ENCODE peak calls at places on chromosomes 6 and 20, in nine cellular contexts. F is GM23338, N is breast epithelium, E is upper lobe of left lung, T is stomach, A is sigmoid colon, K is spleen, U is K562, I is transverse colon. S is an unnamed sample. For H3K4me1, the result is how much of the 10 kb centered on the place peaks cover.

GRCh38 chr6:15365273-15365687 is 119.4 kb downstream of the JARID2 start:
- DNase-seq in I (peak), K (peak), T (peak), E (no peak), U (peak), N (peak), F (peak), A (peak), S (peak)

GRCh38 chr6:33856655-33857054 is 52.9 kb upstream of the MLN start:
- DNase-seq in T (peak), U (no peak), F (no peak), N (no peak), E (no peak), I (peak), K (peak), A (no peak), S (no peak)

GRCh38 chr6:31738048-31738979 is 1.5 kb upstream of the MSH5 start:
- DNase-seq in N (peak), F (peak), A (no peak), I (peak), E (no peak), K (peak), T (peak), U (peak), S (no peak)

GRCh38 chr6:164184410-164184809 is 769.9 kb downstream of the QKI start:
- DNase-seq in E (no peak), F (no peak), N (no peak), K (no peak), A (no peak), I (no peak), T (no peak), U (no peak), S (peak)

GRCh38 chr20:25136643-25137559 is 55.0 kb upstream of the VSX1 start:
- DNase-seq in N (peak), K (no peak), E (peak), U (no peak), A (peak), T (no peak), F (no peak), I (peak), S (no peak)

GRCh38 chr6:112184996-112185395 is 69.4 kb downstream of the LAMA4 start:
- DNase-seq in E (no peak), N (no peak), I (no peak), T (no peak), F (no peak), U (no peak), K (no peak), A (no peak), S (no peak)

GRCh38 chr6:90256698-90257485 is 39.8 kb downstream of the BACH2 start:
- DNase-seq in I (no peak), F (no peak), A (no peak), T (no peak), K (no peak), N (no peak), E (no peak), U (no peak), S (no peak)

GRCh38 chr6:93580441-93580840 is 161.1 kb upstream of the EPHA7 start:
- DNase-seq in E (no peak), F (peak), K (no peak), N (no peak), U (no peak), I (no peak), T (no peak), A (no peak), S (no peak)

GRCh38 chr6:158285321-158285960 is 26.8 kb upstream of the TULP4 start:
- DNase-seq in T (no peak), N (no peak), A (no peak), K (no peak), U (no peak), F (no peak), I (no peak), E (no peak), S (no peak)

GRCh38 chr6:166375013-166375412 is 7.7 kb downstream of the MPC1 start:
- DNase-seq in F (no peak), K (no peak), I (no peak), U (no peak), A (no peak), N (no peak), T (no peak), E (no peak), S (no peak)

GRCh38 chr6:132598473-132598872 is 8.9 kb upstream of the TAAR5 start:
- DNase-seq in E (no peak), I (no peak), N (no peak), U (peak), A (no peak), F (peak), K (no peak), T (no peak), S (no peak)

GRCh38 chr6:51505451-51505850 is 582.0 kb downstream of the PKHD1 start:
- DNase-seq in T (no peak), E (no peak), F (no peak), N (no peak), K (no peak), U (no peak), I (no peak), A (no peak), S (no peak)

DNA sequence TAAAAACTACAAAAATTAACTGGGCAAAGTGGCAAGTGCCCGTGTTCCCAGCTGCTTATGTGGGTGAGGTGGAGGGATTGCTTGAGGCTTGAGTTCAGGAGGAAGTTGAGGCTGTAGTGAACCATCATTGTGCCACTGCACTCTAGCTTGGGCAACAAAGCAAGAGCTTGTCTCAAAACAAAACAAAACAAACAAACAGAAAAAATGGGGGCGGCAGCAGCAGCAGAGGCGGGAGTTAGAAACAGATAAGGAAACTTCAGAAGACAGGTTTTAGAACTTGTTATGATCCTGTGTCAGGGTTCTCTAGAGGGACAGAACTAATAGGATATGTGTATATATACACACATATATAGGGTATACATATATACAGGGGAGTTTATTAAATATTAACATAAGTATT is 49.0 kb downstream of the SCAF8 start:
- DNase-seq in U (no peak), F (no peak), T (no peak), K (no peak), A (no peak), N (no peak), I (no peak), E (no peak), S (no peak)
- TF ChIP-seq POLR2AphosphoS5 in U (no peak), F (no peak), T (no peak), K (no peak), A (no peak), N (no peak), I (no peak), E (no peak), S (no peak)

GRCh38 chr6:84002226-84002625 is 31.3 kb upstream of the MRAP2 start:
- DNase-seq in F (no peak), T (no peak), A (no peak), E (no peak), K (no peak), I (no peak), N (no peak), U (no peak), S (no peak)
- H3K4me1 ChIP-seq in F (under half), T (under half), A (under half), E (under half), K (under half), I (under half), N (under half), U (under half), S (under half)

GRCh38 chr20:45229264-45230056 is 8.3 kb downstream of the SEMG2 start:
- DNase-seq in I (peak), U (peak), K (peak), N (no peak), E (peak), A (no peak), F (peak), T (peak), S (no peak)
- TF ChIP-seq CTCF in I (peak), U (peak), K (peak), N (no peak), E (peak), A (peak), F (peak), T (no peak), S (no peak)

DNA sequence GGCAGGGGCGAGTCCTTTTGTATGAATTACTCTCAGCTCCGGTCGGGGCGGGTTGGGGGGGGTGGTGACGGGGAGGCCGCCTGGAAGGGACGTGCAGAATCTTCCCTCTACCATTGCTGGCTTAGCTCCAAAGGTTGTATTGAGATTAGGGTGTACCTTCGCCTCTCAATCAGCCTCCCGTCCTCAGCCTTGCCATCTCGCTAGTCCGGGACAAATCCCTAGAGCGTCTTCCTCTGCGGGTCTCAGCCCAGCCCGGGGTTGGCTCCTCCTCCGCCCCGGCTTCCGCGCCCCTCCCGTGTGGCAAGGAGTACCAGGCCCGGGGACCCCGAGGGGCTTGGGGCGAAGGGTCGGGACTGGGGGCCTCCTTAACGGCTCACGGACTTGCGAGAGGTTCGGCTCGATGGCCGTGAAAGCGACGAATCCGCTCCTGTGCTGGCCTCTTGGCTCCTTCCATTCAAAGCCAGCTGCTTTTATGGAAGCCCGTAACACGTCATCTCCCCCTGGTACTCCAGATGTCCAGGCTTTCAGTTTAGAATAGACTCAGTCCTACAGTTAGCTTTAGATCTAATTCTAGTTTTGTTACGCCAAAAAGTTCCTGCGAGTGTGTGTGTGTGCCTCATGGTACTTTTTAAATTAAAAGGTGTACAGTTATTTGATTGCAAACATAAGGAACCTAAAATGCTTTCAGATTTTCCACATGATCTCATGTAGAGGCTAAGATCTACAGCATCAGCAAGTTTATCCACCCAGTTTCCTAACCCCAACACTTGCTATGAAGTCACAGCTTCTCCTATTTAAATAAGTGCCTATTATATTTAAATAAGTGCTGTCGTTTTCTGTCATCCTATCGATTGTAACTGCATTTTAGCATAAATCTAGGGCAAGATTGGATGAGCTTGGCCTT is 771 bp upstream of the EEF1A1 start:
- DNase-seq in F (peak), A (peak), U (peak), K (peak), E (peak), T (no peak), I (no peak), N (no peak), S (no peak)
- TF ChIP-seq POLR2AphosphoS5 in F (no peak), A (peak), U (peak), K (no peak), E (peak), T (no peak), I (peak), N (peak), S (no peak)

GRCh38 chr6:7237653-7238190 is 75.3 kb downstream of the SSR1 start:
- DNase-seq in T (no peak), N (no peak), A (no peak), K (no peak), I (no peak), F (no peak), U (no peak), E (no peak), S (no peak)
- H3K4me1 ChIP-seq in T (half or more), N (under half), A (under half), K (under half), I (under half), F (under half), U (under half), E (under half), S (under half)

GRCh38 chr6:131063028-131063763 is at the start of gene EPB41L2:
- DNase-seq in N (peak), T (peak), U (peak), F (peak), A (peak), K (peak), E (peak), I (peak), S (peak)
- TF ChIP-seq CTCF in N (peak), T (no peak), U (peak), F (no peak), A (peak), K (peak), E (peak), I (peak), S (no peak)

DNA sequence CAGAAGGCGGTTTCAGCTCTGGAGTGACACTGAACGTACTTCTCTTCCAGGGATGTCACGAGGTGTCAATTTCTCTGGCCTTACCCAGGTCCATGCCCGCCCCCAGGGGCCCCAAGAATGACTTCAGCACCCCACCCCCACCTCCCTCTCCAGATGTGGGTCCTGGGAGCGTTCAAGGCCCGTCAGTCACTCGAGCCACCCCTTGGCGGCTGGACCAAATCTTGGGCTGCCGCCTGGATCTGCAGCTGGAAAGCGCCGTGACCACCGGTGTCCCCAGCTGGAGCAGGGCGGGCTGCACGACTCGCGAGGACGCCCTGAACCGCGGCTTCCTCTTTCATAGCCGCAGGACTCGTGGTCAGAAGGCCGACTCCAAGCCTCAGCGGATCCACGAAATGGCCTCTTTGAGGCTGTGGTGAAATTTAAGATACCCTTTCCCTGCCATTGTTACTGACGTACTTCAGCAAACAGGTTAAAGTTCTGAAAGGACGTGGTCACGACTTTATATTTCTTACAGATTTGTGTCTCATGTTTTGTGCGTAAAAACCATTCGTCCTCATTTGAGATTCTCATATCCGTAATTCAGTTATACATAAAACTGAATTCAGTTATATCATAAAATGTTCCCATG is 29.3 kb downstream of the TRIM38 start:
- DNase-seq in U (peak), I (peak), K (peak), T (peak), A (peak), N (peak), F (peak), E (peak), S (peak)
- TF ChIP-seq POLR2AphosphoS5 in U (peak), I (no peak), K (peak), T (peak), A (peak), N (peak), F (no peak), E (peak), S (no peak)

DNA sequence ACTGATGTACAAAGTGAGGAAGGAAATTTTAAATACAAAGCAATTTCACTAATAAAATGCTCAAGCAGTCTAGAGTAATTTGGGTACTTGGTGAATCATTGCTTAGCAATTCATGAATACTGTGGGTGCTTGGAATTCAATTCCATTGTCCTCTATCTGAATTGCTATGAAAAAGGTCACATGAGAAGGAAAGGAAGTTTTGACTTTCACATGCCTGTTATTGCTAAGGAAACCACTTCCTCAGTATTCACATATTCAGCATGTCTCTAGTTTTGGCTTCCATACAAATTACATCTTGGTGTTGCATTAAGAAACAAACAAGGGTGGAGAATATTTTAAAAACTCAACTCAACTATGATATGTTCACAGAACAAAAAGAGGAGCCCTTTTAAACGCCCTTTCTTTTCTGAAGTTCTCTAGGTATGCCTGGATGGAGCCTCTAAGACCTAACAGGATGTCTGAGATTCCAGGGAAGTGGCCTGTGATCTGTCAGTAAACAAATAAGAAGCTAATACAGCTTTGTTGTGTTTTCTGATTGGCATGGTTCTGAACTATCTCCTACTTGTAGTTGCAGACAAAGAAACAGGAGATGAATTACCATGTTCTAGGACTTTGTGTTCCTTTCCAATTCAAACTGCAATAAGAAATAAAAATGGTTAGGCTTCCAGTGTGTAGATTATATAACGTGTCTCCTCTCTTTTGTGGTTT is 190.4 kb downstream of the OGFRL1 start:
- DNase-seq in I (no peak), N (no peak), F (peak), T (no peak), K (no peak), U (no peak), A (no peak), E (no peak), S (no peak)
- H3K4me1 ChIP-seq in I (under half), N (under half), F (under half), T (under half), K (under half), U (under half), A (under half), E (under half), S (under half)